ENCODE peak calls at places on chromosomes 4 and X, in six cellular contexts. C, Q, Z, J, T and D are unnamed samples.

GRCh38 chr4:181745933-181746627 is 497.1 kb upstream of the TENM3 start:
- DNase-seq in C (no peak), Q (no peak), Z (no peak), J (no peak), T (no peak), D (no peak)

GRCh38 chr4:46441116-46441859 is 51.4 kb upstream of the GABRA2 start:
- DNase-seq in C (no peak), Q (no peak), Z (no peak), J (no peak), T (no peak), D (no peak)

GRCh38 chrX:40807384-40807783 is 72.0 kb upstream of the MED14 start:
- DNase-seq in C (no peak), Q (no peak), Z (no peak), J (no peak), T (no peak), D (no peak)

GRCh38 chrX:103329991-103330390 is at the start of gene TCEAL7:
- DNase-seq in C (no peak), Q (peak; percentile 81), Z (peak; percentile 55), J (no peak), T (no peak), D (no peak)

GRCh38 chrX:52425710-52426245 is 57.0 kb downstream of the XAGE2 start:
- DNase-seq in C (no peak), Q (no peak), Z (peak; percentile 29), J (no peak), T (no peak), D (no peak)

GRCh38 chrX:14865201-14865600 is 7.7 kb downstream of the FANCB start:
- DNase-seq in C (no peak), Q (no peak), Z (peak; percentile 48), J (no peak), T (no peak), D (no peak)

GRCh38 chr4:94536649-94537464 is 85.1 kb downstream of the PDLIM5 start:
- DNase-seq in C (no peak), Q (no peak), Z (no peak), J (no peak), T (no peak), D (no peak)

GRCh38 chr4:127212701-127213100 is 420.1 kb upstream of the INTU start:
- DNase-seq in C (no peak), Q (no peak), Z (no peak), J (no peak), T (no peak), D (no peak)

GRCh38 chr4:3723232-3723642 is 42.9 kb upstream of the ADRA2C start:
- DNase-seq in C (no peak), Q (no peak), Z (no peak), J (no peak), T (no peak), D (no peak)

GRCh38 chr4:176788971-176789370 is 3.8 kb downstream of the VEGFC start:
- DNase-seq in C (no peak), Q (no peak), Z (no peak), J (peak; percentile 10), T (no peak), D (no peak)

GRCh38 chr4:176784816-176785215 is 7.9 kb downstream of the VEGFC start:
- DNase-seq in C (no peak), Q (no peak), Z (peak; percentile 24), J (peak; percentile 25), T (no peak), D (no peak)

GRCh38 chr4:176789955-176790354 is 2.8 kb downstream of the VEGFC start:
- DNase-seq in C (peak; percentile 23), Q (peak; percentile 53), Z (peak; percentile 88), J (peak; percentile 89), T (no peak), D (peak; percentile 51)

GRCh38 chr4:176790398-176790797 is 2.3 kb downstream of the VEGFC start:
- DNase-seq in C (no peak), Q (no peak), Z (peak; percentile 36), J (peak; percentile 25), T (no peak), D (no peak)

DNA sequence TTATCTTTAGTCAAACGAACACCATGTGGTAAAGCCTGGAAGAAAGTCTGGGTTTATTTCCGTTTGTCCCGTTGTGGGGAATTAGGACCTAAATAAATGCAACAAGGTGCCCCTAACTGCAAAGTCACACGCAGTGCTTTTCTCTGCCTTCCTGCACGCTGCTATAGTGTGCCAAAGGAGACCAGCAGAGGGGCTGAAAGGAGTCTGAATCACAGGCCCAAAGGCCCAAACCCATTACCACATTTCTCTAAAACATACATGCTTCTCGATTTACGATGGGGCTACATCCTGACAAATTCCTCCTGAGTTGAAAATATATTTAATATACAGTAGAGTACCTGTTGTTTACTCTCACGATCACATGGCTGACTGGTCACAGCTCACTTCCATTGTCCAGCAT is 4.5 kb downstream of the VEGFC start:
- DNase-seq in C (no peak), Q (no peak), Z (no peak), J (peak; percentile 41), T (no peak), D (no peak)
- H3K4me1 ChIP-seq in C (no peaks in the 10 kb centered on the region), Q (peaks cover 17% of the 10 kb centered on the region), Z (peaks cover 55% of the 10 kb centered on the region), J (peaks cover 40% of the 10 kb centered on the region), T (peaks cover 2% of the 10 kb centered on the region), D (no peaks in the 10 kb centered on the region)

GRCh38 chr4:130703211-130703920 is 1607.4 kb downstream of the C4orf33 start:
- DNase-seq in C (no peak), Q (no peak), Z (no peak), J (no peak), T (peak; percentile 2), D (no peak)

GRCh38 chr4:130699004-130699403 is 1603.1 kb downstream of the C4orf33 start:
- DNase-seq in C (no peak), Q (no peak), Z (no peak), J (no peak), T (no peak), D (no peak)
- H3K9me2 ChIP-seq in C (no peaks in the 10 kb centered on the region), Q (no peaks in the 10 kb centered on the region), Z (no peaks in the 10 kb centered on the region), J (no peaks in the 10 kb centered on the region), T (no peaks in the 10 kb centered on the region), D (no peaks in the 10 kb centered on the region)

GRCh38 chrX:65985922-65986588 is 53.8 kb downstream of the VSIG4 start:
- DNase-seq in C (peak; percentile 57), Q (peak; percentile 15), Z (peak; percentile 67), J (peak; percentile 80), T (peak; percentile 20), D (peak; percentile 83)
- H2AFZ ChIP-seq in C (no peak overlapping the region), Q (no peak overlapping the region), Z (no peak overlapping the region), J (peak overlapping the region; percentile 44), T (no peak overlapping the region), D (no peak overlapping the region)

GRCh38 chr4:62161446-62161845 is 961.3 kb downstream of the ADGRL3 start:
- DNase-seq in C (no peak), Q (no peak), Z (no peak), J (no peak), T (no peak), D (no peak)
- H3K4me1 ChIP-seq in C (no peaks in the 10 kb centered on the region), Q (no peaks in the 10 kb centered on the region), Z (no peaks in the 10 kb centered on the region), J (peaks cover 4% of the 10 kb centered on the region), T (no peaks in the 10 kb centered on the region), D (no peaks in the 10 kb centered on the region)

GRCh38 chrX:30880058-30880457 is 9.0 kb downstream of the TAB3 start:
- DNase-seq in C (no peak), Q (no peak), Z (no peak), J (peak; percentile 54), T (no peak), D (no peak)

GRCh38 chrX:30881390-30881789 is 7.7 kb downstream of the TAB3 start:
- DNase-seq in C (no peak), Q (no peak), Z (no peak), J (no peak), T (no peak), D (no peak)

GRCh38 chrX:30885136-30885535 is 3.9 kb downstream of the TAB3 start:
- DNase-seq in C (no peak), Q (no peak), Z (no peak), J (no peak), T (no peak), D (no peak)

GRCh38 chrX:30881797-30882196 is 7.3 kb downstream of the TAB3 start:
- DNase-seq in C (no peak), Q (no peak), Z (no peak), J (no peak), T (no peak), D (no peak)

DNA sequence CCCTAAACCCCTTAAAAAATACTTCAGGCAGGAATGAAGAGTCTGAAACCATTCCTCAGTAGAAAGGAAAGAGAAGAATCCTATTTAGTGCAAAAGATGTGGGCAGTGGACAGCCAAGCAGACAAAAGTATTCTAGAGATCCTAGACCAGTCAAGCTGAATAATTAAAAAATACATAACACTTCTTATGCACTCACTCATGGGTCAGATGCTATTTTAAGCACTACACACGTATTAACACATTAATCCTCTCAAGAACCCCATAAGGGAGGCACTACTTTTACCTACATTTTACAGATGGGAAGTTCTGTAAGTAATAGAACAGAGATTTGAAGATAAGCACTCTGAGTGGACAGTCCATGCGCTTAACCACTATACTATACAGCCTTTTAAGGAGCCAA is 5.9 kb downstream of the TAB3 start:
- DNase-seq in C (no peak), Q (no peak), Z (no peak), J (no peak), T (no peak), D (no peak)
- H3K9me2 ChIP-seq in C (no peaks in the 10 kb centered on the region), Q (no peaks in the 10 kb centered on the region), Z (no peaks in the 10 kb centered on the region), J (no peaks in the 10 kb centered on the region), T (no peaks in the 10 kb centered on the region), D (no peaks in the 10 kb centered on the region)

DNA sequence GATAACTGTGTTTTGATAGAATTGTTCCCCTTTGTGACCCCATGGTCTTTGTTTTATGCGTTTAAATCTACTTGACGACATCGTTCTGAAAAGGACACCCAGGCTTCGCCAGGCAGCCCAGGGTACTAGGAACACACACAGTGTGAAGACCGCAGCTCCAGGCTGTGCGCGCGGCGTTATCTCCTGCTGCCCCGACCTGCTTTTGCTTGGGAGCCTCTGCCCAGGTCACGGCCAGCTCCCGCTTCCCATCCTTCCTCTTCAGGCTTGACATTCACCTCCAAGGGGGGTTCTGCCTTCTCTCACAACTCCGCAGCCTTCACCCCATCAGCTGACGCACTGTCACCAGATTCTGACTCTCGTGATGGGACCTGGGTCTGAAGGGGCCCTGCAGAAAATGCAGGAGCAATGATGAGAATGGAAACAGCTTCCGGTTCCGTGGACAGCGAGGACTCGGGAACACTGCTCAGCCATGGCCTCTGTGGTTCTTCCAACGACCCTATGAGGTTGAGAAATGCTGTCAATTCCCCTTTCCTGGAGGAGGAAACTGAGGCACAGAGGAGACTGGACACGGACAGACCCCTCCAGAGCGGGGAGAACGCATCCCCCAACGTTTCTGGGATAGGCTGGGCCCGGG is 536 bp upstream of the HTRA3 start:
- DNase-seq in C (no peak), Q (no peak), Z (no peak), J (no peak), T (no peak), D (no peak)
- H2AFZ ChIP-seq in C (no peak overlapping the region), Q (no peak overlapping the region), Z (peak overlapping the region; percentile 74), J (no peak overlapping the region), T (no peak overlapping the region), D (no peak overlapping the region)

DNA sequence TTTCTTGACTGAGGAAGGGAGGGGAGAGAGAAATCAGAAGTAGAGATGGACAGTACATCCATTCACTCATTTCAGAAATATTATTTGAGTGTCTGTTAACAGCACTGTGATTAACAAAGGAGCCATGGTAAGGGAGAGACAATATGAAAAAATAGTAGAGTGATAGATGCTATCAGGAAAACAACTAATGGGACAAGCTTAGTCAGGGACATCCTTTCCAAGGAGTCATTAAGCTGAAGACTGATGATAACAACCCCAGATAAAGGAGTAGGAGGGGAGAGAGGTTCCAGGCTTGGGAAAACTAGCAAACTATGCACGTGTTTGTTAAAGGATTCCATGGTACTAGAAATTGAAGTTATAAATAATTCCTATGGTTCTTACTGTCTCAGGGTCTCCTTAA is 122.2 kb downstream of the CBR4 start:
- DNase-seq in C (no peak), Q (no peak), Z (no peak), J (no peak), T (no peak), D (no peak)
- H3K4me1 ChIP-seq in C (peaks cover 27% of the 10 kb centered on the region), Q (peaks cover 21% of the 10 kb centered on the region), Z (peaks cover 32% of the 10 kb centered on the region), J (peaks cover 4% of the 10 kb centered on the region), T (peaks cover 8% of the 10 kb centered on the region), D (no peaks in the 10 kb centered on the region)